ENCODE peak calls at places on chromosomes 2 and 18, in six cellular contexts. One of them, this sample, is unnamed.

GRCh38 chr2:127256381-127256780 is 36.3 kb upstream of the CYP27C1 start:
- DNase-seq in upper lobe of left lung: no peak
- DNase-seq in esophagus squamous epithelium: no peak
- DNase-seq in transverse colon: no peak
- DNase-seq in stomach: no peak
- DNase-seq in IMR-90: no peak
- DNase-seq in this sample: no peak

GRCh38 chr2:95074663-95075439 is 46.8 kb downstream of the MRPS5 start:
- DNase-seq in IMR-90: no peak
- DNase-seq in upper lobe of left lung: peak; percentile 59
- DNase-seq in stomach: no peak
- DNase-seq in esophagus squamous epithelium: no peak
- DNase-seq in transverse colon: no peak
- DNase-seq in this sample: peak; percentile 64

GRCh38 chr2:203890733-203891132 is 23.2 kb downstream of the CTLA4 start:
- DNase-seq in esophagus squamous epithelium: no peak
- DNase-seq in stomach: no peak
- DNase-seq in transverse colon: no peak
- DNase-seq in upper lobe of left lung: no peak
- DNase-seq in IMR-90: no peak
- DNase-seq in this sample: peak; percentile 10

GRCh38 chr2:64937341-64938230 is 51.6 kb upstream of the SLC1A4 start:
- DNase-seq in transverse colon: peak; percentile 66
- DNase-seq in IMR-90: no peak
- DNase-seq in upper lobe of left lung: peak; percentile 48
- DNase-seq in esophagus squamous epithelium: no peak
- DNase-seq in stomach: no peak
- DNase-seq in this sample: no peak

GRCh38 chr2:50746526-50746925 is 285.4 kb downstream of the NRXN1 start:
- DNase-seq in esophagus squamous epithelium: no peak
- DNase-seq in stomach: no peak
- DNase-seq in IMR-90: peak; percentile 27
- DNase-seq in upper lobe of left lung: no peak
- DNase-seq in transverse colon: no peak
- DNase-seq in this sample: no peak

GRCh38 chr18:44579028-44579692 is 101.5 kb upstream of the SETBP1 start:
- DNase-seq in upper lobe of left lung: no peak
- DNase-seq in transverse colon: no peak
- DNase-seq in esophagus squamous epithelium: no peak
- DNase-seq in IMR-90: peak; percentile 63
- DNase-seq in stomach: no peak
- DNase-seq in this sample: no peak

GRCh38 chr2:109266998-109267854 is 138.2 kb downstream of the SH3RF3 start:
- DNase-seq in esophagus squamous epithelium: no peak
- DNase-seq in transverse colon: no peak
- DNase-seq in IMR-90: no peak
- DNase-seq in stomach: no peak
- DNase-seq in upper lobe of left lung: no peak
- DNase-seq in this sample: no peak

GRCh38 chr18:55054591-55054990 is 95.3 kb upstream of the CCDC68 start:
- DNase-seq in upper lobe of left lung: no peak
- DNase-seq in stomach: no peak
- DNase-seq in IMR-90: no peak
- DNase-seq in transverse colon: no peak
- DNase-seq in esophagus squamous epithelium: no peak
- DNase-seq in this sample: no peak

GRCh38 chr2:207505728-207506127 is 24.0 kb upstream of the CREB1 start:
- DNase-seq in esophagus squamous epithelium: no peak
- DNase-seq in IMR-90: peak; percentile 80
- DNase-seq in stomach: no peak
- DNase-seq in transverse colon: no peak
- DNase-seq in upper lobe of left lung: no peak
- DNase-seq in this sample: peak; percentile 62

GRCh38 chr18:43720036-43720435 is 442.7 kb upstream of the SYT4 start:
- DNase-seq in transverse colon: no peak
- DNase-seq in stomach: no peak
- DNase-seq in IMR-90: no peak
- DNase-seq in esophagus squamous epithelium: no peak
- DNase-seq in upper lobe of left lung: no peak
- DNase-seq in this sample: no peak

GRCh38 chr2:162092656-162093556 is 18.9 kb upstream of the DPP4 start:
- DNase-seq in upper lobe of left lung: peak; percentile 41
- DNase-seq in IMR-90: peak; percentile 96
- DNase-seq in esophagus squamous epithelium: no peak
- DNase-seq in stomach: no peak
- DNase-seq in transverse colon: no peak
- DNase-seq in this sample: peak; percentile 78

GRCh38 chr2:37984589-37984988 is 59.5 kb downstream of the RMDN2 start:
- DNase-seq in IMR-90: peak; percentile 42
- DNase-seq in esophagus squamous epithelium: no peak
- DNase-seq in stomach: no peak
- DNase-seq in upper lobe of left lung: no peak
- DNase-seq in transverse colon: no peak
- DNase-seq in this sample: no peak

GRCh38 chr18:34458371-34458770 is 233.7 kb upstream of the NOL4 start:
- DNase-seq in stomach: no peak
- DNase-seq in IMR-90: no peak
- DNase-seq in upper lobe of left lung: no peak
- DNase-seq in esophagus squamous epithelium: no peak
- DNase-seq in transverse colon: no peak
- DNase-seq in this sample: no peak

GRCh38 chr18:4203525-4203924 is 251.6 kb downstream of the DLGAP1 start:
- DNase-seq in stomach: no peak
- DNase-seq in IMR-90: no peak
- DNase-seq in esophagus squamous epithelium: no peak
- DNase-seq in upper lobe of left lung: no peak
- DNase-seq in transverse colon: no peak
- DNase-seq in this sample: no peak

GRCh38 chr2:75552222-75552621 is 8.5 kb downstream of the EVA1A start:
- DNase-seq in esophagus squamous epithelium: no peak
- DNase-seq in IMR-90: no peak
- DNase-seq in stomach: no peak
- DNase-seq in upper lobe of left lung: no peak
- DNase-seq in transverse colon: no peak
- DNase-seq in this sample: peak; percentile 55

GRCh38 chr2:133262888-133263287 is 305.4 kb downstream of the NCKAP5 start:
- DNase-seq in esophagus squamous epithelium: no peak
- DNase-seq in stomach: no peak
- DNase-seq in transverse colon: no peak
- DNase-seq in upper lobe of left lung: no peak
- DNase-seq in IMR-90: no peak
- DNase-seq in this sample: no peak

GRCh38 chr2:134764164-134764563 is 45.4 kb upstream of the TMEM163 start:
- DNase-seq in transverse colon: no peak
- DNase-seq in esophagus squamous epithelium: no peak
- DNase-seq in stomach: no peak
- DNase-seq in IMR-90: no peak
- DNase-seq in upper lobe of left lung: no peak
- DNase-seq in this sample: no peak

GRCh38 chr2:79294994-79295393 is 135.4 kb upstream of the REG3A start:
- DNase-seq in stomach: no peak
- DNase-seq in upper lobe of left lung: no peak
- DNase-seq in transverse colon: no peak
- DNase-seq in IMR-90: no peak
- DNase-seq in esophagus squamous epithelium: no peak
- DNase-seq in this sample: no peak

GRCh38 chr2:119423041-119423440 is 8.6 kb upstream of the TMEM37 start:
- DNase-seq in upper lobe of left lung: no peak
- DNase-seq in esophagus squamous epithelium: no peak
- DNase-seq in IMR-90: no peak
- DNase-seq in stomach: no peak
- DNase-seq in transverse colon: no peak
- DNase-seq in this sample: no peak

GRCh38 chr2:83081835-83082522 is 1377.1 kb downstream of the SUCLG1 start:
- DNase-seq in esophagus squamous epithelium: no peak
- DNase-seq in transverse colon: no peak
- DNase-seq in IMR-90: peak; percentile 65
- DNase-seq in upper lobe of left lung: no peak
- DNase-seq in stomach: no peak
- DNase-seq in this sample: no peak

DNA sequence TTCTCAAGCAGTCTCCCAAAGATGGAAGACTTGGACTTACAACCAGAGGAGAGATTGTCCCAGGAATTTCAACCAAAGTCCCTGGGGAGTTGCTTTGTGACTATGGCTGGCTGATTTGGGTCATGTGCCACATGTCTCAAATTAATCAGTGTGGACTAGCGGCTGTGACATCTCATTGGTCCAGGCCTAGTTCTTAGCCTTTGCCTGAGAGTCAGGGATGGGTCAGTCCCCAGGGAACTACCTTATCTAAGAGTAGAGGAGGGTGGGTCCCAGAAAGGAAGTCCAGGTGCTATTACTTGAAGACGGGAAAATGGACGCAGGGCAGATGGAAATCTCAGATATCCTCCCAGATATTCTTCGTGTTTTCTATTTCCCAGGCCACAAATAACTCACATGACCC is 217.2 kb downstream of the ACKR3 start:
- DNase-seq in upper lobe of left lung: no peak
- DNase-seq in IMR-90: no peak
- DNase-seq in stomach: no peak
- DNase-seq in esophagus squamous epithelium: no peak
- DNase-seq in transverse colon: no peak
- DNase-seq in this sample: no peak
- H3K27me3 ChIP-seq in upper lobe of left lung: no peaks in the 10 kb centered on the region
- H3K27me3 ChIP-seq in IMR-90: peaks cover 8% of the 10 kb centered on the region
- H3K27me3 ChIP-seq in stomach: no peaks in the 10 kb centered on the region
- H3K27me3 ChIP-seq in esophagus squamous epithelium: no peaks in the 10 kb centered on the region
- H3K27me3 ChIP-seq in transverse colon: no peaks in the 10 kb centered on the region
- H3K27me3 ChIP-seq in this sample: no peaks in the 10 kb centered on the region

GRCh38 chr18:11817229-11817628 is 34.0 kb upstream of the CHMP1B start:
- DNase-seq in IMR-90: no peak
- DNase-seq in esophagus squamous epithelium: no peak
- DNase-seq in transverse colon: no peak
- DNase-seq in stomach: no peak
- DNase-seq in upper lobe of left lung: peak; percentile 49
- DNase-seq in this sample: no peak
- TF ChIP-seq POLR2A in IMR-90: no peak
- TF ChIP-seq POLR2A in esophagus squamous epithelium: no peak
- TF ChIP-seq POLR2A in transverse colon: no peak
- TF ChIP-seq POLR2A in stomach: no peak
- TF ChIP-seq POLR2A in upper lobe of left lung: no peak
- TF ChIP-seq POLR2A in this sample: no peak

GRCh38 chr2:111099402-111099801 is 21.3 kb upstream of the BCL2L11 start:
- DNase-seq in IMR-90: no peak
- DNase-seq in esophagus squamous epithelium: no peak
- DNase-seq in transverse colon: no peak
- DNase-seq in stomach: no peak
- DNase-seq in upper lobe of left lung: no peak
- DNase-seq in this sample: no peak
- H3K27me3 ChIP-seq in IMR-90: peaks cover 48% of the 10 kb centered on the region
- H3K27me3 ChIP-seq in esophagus squamous epithelium: no peaks in the 10 kb centered on the region
- H3K27me3 ChIP-seq in transverse colon: no peaks in the 10 kb centered on the region
- H3K27me3 ChIP-seq in stomach: no peaks in the 10 kb centered on the region
- H3K27me3 ChIP-seq in upper lobe of left lung: no peaks in the 10 kb centered on the region
- H3K27me3 ChIP-seq in this sample: no peaks in the 10 kb centered on the region

GRCh38 chr2:28751102-28751955 is at the start of gene PPP1CB:
- DNase-seq in transverse colon: peak; percentile 97
- DNase-seq in stomach: peak; percentile 97
- DNase-seq in IMR-90: peak; percentile 96
- DNase-seq in esophagus squamous epithelium: peak; percentile 95
- DNase-seq in upper lobe of left lung: peak; percentile 97
- DNase-seq in this sample: peak; percentile 99
- TF ChIP-seq POLR2A in transverse colon: peak; percentile 93
- TF ChIP-seq POLR2A in stomach: peak; percentile 62
- TF ChIP-seq POLR2A in IMR-90: peak; percentile 72
- TF ChIP-seq POLR2A in esophagus squamous epithelium: peak; percentile 95
- TF ChIP-seq POLR2A in upper lobe of left lung: peak; percentile 3
- TF ChIP-seq POLR2A in this sample: peak; percentile 77

GRCh38 chr2:110806053-110806452 is 73.7 kb downstream of the ACOXL start:
- DNase-seq in stomach: no peak
- DNase-seq in transverse colon: no peak
- DNase-seq in IMR-90: no peak
- DNase-seq in upper lobe of left lung: no peak
- DNase-seq in esophagus squamous epithelium: no peak
- DNase-seq in this sample: no peak
- H3K27me3 ChIP-seq in stomach: no peaks in the 10 kb centered on the region
- H3K27me3 ChIP-seq in transverse colon: no peaks in the 10 kb centered on the region
- H3K27me3 ChIP-seq in IMR-90: peaks cover 46% of the 10 kb centered on the region
- H3K27me3 ChIP-seq in upper lobe of left lung: no peaks in the 10 kb centered on the region
- H3K27me3 ChIP-seq in esophagus squamous epithelium: no peaks in the 10 kb centered on the region
- H3K27me3 ChIP-seq in this sample: no peaks in the 10 kb centered on the region

This sample was measured in esophagus muscularis mucosa.